ENCODE peak calls at places on chromosomes 1 and 21, in five cellular contexts. N is HCEC 1CT; K is fibroblast of pulmonary artery; Y is stimulated activated CD4-positive, alpha-beta T cell treated with anti-CD3 and anti-CD28 coated beads, Interleukin-4, amount 100 ng/mL, for 1 hour; E is neural crest cell. T is an unnamed sample.

GRCh38 chr1:173409613-173410012 is 67.5 kb upstream of the PRDX6 start:
- DNase-seq in E (no peak), K (peak), Y (no peak), N (peak), T (no peak)

GRCh38 chr1:150809651-150810050 is 1.6 kb upstream of the CTSK start:
- DNase-seq in K (no peak), E (no peak), N (peak), Y (no peak), T (no peak)

GRCh38 chr1:40143891-40144575 is 17.2 kb upstream of the RLF start:
- DNase-seq in K (peak), Y (peak), E (peak), N (peak), T (peak)

GRCh38 chr21:41895643-41896493 is 16.7 kb upstream of the PRDM15 start:
- DNase-seq in K (no peak), Y (peak), N (no peak), E (no peak), T (peak)

GRCh38 chr1:59640851-59641250 is 173.9 kb upstream of the HOOK1 start:
- DNase-seq in Y (no peak), N (no peak), K (peak), E (no peak), T (no peak)

GRCh38 chr21:36162631-36163030 is 6.0 kb downstream of the DOP1B start:
- DNase-seq in Y (no peak), N (no peak), K (no peak), E (no peak), T (no peak)

GRCh38 chr1:115706774-115707425 is 61.6 kb downstream of the CASQ2 start:
- DNase-seq in E (no peak), K (peak), Y (no peak), N (peak), T (no peak)

GRCh38 chr21:26581818-26582217 is 8.7 kb upstream of the CYYR1 start:
- DNase-seq in E (no peak), N (no peak), Y (no peak), K (no peak), T (no peak)

GRCh38 chr1:239574112-239574511 is 187.7 kb downstream of the CHRM3 start:
- DNase-seq in Y (no peak), E (no peak), K (no peak), N (no peak), T (no peak)

GRCh38 chr1:50977575-50978143 is 7.6 kb downstream of the CDKN2C start:
- DNase-seq in Y (peak), E (peak), N (peak), K (peak), T (peak)

GRCh38 chr1:111742938-111743549 is 3.8 kb upstream of the INKA2 start:
- DNase-seq in N (no peak), Y (no peak), E (no peak), K (peak), T (no peak)

GRCh38 chr1:198650506-198650905 is 11.7 kb downstream of the PTPRC start:
- DNase-seq in N (no peak), E (no peak), K (no peak), Y (no peak), T (no peak)

GRCh38 chr1:189429610-189430009 is 1048.1 kb downstream of the BRINP3 start:
- DNase-seq in E (no peak), K (peak), N (peak), Y (no peak), T (no peak)

T was measured in activated T-cell treated with anti-CD3 and anti-CD28 coated beads, Interleukin-2, amount 50 U/mL, for 1 hour.